ENCODE peak calls at places on chromosomes 6 and 20, in ten cellular contexts. D, S, B, Z, A, I, H, R, M and N are unnamed samples.
A peak's percentile ranks its signal among the peaks of the same experiment; 100 is the strongest.

GRCh38 chr6:109713097-109713496 is 22.0 kb downstream of the FIG4 start:
- DNase-seq in D (no peak), S (no peak), B (no peak), Z (no peak), A (peak; percentile 26), I (no peak), H (no peak), R (no peak), M (no peak), N (no peak)

GRCh38 chr6:16759181-16759645 is 2.0 kb downstream of the ATXN1 start:
- DNase-seq in D (peak; percentile 15), S (no peak), B (no peak), Z (no peak), A (no peak), I (no peak), H (no peak), R (no peak), M (no peak), N (no peak)

GRCh38 chr6:951782-952181 is 258.8 kb upstream of the EXOC2 start:
- DNase-seq in D (no peak), S (no peak), B (no peak), Z (no peak), A (no peak), I (no peak), H (no peak), R (no peak), M (no peak), N (no peak)

GRCh38 chr6:47146426-47147174 is 104.5 kb upstream of the ADGRF1 start:
- DNase-seq in D (peak; percentile 15), S (no peak), B (no peak), Z (no peak), A (no peak), I (no peak), H (no peak), R (no peak), M (no peak), N (no peak)

GRCh38 chr20:3890410-3890751 is 1.2 kb downstream of the PANK2 start:
- DNase-seq in D (no peak), S (no peak), B (no peak), Z (no peak), A (no peak), I (no peak), H (no peak), R (no peak), M (no peak), N (no peak)

GRCh38 chr6:3032986-3033385 is 33.3 kb downstream of the NQO2 start:
- DNase-seq in D (no peak), S (no peak), B (no peak), Z (no peak), A (no peak), I (no peak), H (no peak), R (no peak), M (no peak), N (no peak)

GRCh38 chr6:17851720-17852161 is 135.7 kb downstream of the KIF13A start:
- DNase-seq in D (no peak), S (no peak), B (no peak), Z (no peak), A (no peak), I (no peak), H (no peak), R (no peak), M (no peak), N (no peak)

GRCh38 chr6:110296151-110297028 is 61.8 kb downstream of the METTL24 start:
- DNase-seq in D (no peak), S (peak; percentile 9), B (no peak), Z (no peak), A (no peak), I (no peak), H (no peak), R (no peak), M (no peak), N (no peak)

GRCh38 chr20:7579888-7580287 is 360.4 kb downstream of the HAO1 start:
- DNase-seq in D (no peak), S (no peak), B (no peak), Z (no peak), A (no peak), I (no peak), H (no peak), R (no peak), M (no peak), N (no peak)

GRCh38 chr6:1792989-1793388 is 183.3 kb downstream of the FOXC1 start:
- DNase-seq in D (peak; percentile 42), S (no peak), B (no peak), Z (no peak), A (no peak), I (no peak), H (no peak), R (no peak), M (no peak), N (no peak)

GRCh38 chr6:42227173-42227850 is 9.7 kb upstream of the MRPS10 start:
- DNase-seq in D (no peak), S (no peak), B (no peak), Z (no peak), A (no peak), I (no peak), H (no peak), R (no peak), M (no peak), N (no peak)

GRCh38 chr6:139882977-139883728 is 508.7 kb upstream of the CITED2 start:
- DNase-seq in D (no peak), S (no peak), B (no peak), Z (no peak), A (no peak), I (no peak), H (no peak), R (no peak), M (no peak), N (no peak)

GRCh38 chr6:51640016-51640415 is 447.4 kb downstream of the PKHD1 start:
- DNase-seq in D (no peak), S (no peak), B (no peak), Z (no peak), A (no peak), I (no peak), H (no peak), R (no peak), M (no peak), N (no peak)

GRCh38 chr6:99393366-99393697 is 663 bp downstream of the COQ3 start:
- DNase-seq in D (no peak), S (no peak), B (no peak), Z (no peak), A (no peak), I (no peak), H (no peak), R (no peak), M (no peak), N (no peak)